ENCODE peak calls at places on chromosome 12, in eight cellular contexts. N is body of pancreas, G is right lobe of liver, Q is colonic mucosa, A is Peyer's patch, F is stomach, U is pancreas, P is small intestine. X is an unnamed sample.

GRCh38 chr12:39619316-39619659 is 315 bp downstream of the ABCD2 start:
- DNase-seq in N (no peak), G (no peak), Q (no peak), A (peak; percentile 52), F (no peak), U (no peak), P (no peak), X (no peak)

GRCh38 chr12:56155256-56155845 is 2.8 kb upstream of the MYL6 start:
- DNase-seq in N (no peak), G (peak; percentile 71), Q (no peak), A (no peak), F (no peak), U (no peak), P (peak; percentile 74), X (no peak)

GRCh38 chr12:22333186-22333745 is 1.2 kb downstream of the ST8SIA1 start:
- DNase-seq in N (no peak), G (no peak), Q (no peak), A (no peak), F (no peak), U (no peak), P (no peak), X (no peak)

GRCh38 chr12:121797937-121798801 is 4.7 kb upstream of the RHOF start:
- DNase-seq in N (peak; percentile 69), G (peak; percentile 94), Q (peak; percentile 94), A (no peak), F (peak; percentile 76), U (peak; percentile 68), P (peak; percentile 90), X (peak; percentile 83)

GRCh38 chr12:2754208-2754607 is 40.6 kb upstream of the FKBP4 start:
- DNase-seq in N (no peak), G (no peak), Q (no peak), A (no peak), F (no peak), U (no peak), P (no peak), X (no peak)

GRCh38 chr12:52197371-52198231 is 5.8 kb upstream of the KRT80 start:
- DNase-seq in N (peak; percentile 78), G (no peak), Q (no peak), A (no peak), F (peak; percentile 57), U (peak; percentile 78), P (no peak), X (peak; percentile 82)

GRCh38 chr12:112000806-112001205 is 12.2 kb downstream of the TMEM116 start:
- DNase-seq in N (no peak), G (no peak), Q (no peak), A (no peak), F (no peak), U (no peak), P (no peak), X (no peak)

GRCh38 chr12:47276253-47277070 is 196.7 kb upstream of the AMIGO2 start:
- DNase-seq in N (peak; percentile 42), G (no peak), Q (peak; percentile 76), A (peak; percentile 61), F (no peak), U (no peak), P (peak; percentile 90), X (no peak)

GRCh38 chr12:79886917-79887519 is 47.9 kb downstream of the PPP1R12A start:
- DNase-seq in N (no peak), G (no peak), Q (no peak), A (no peak), F (no peak), U (no peak), P (peak; percentile 63), X (no peak)

GRCh38 chr12:93624595-93625294 is 52.3 kb downstream of the SOCS2 start:
- DNase-seq in N (no peak), G (no peak), Q (no peak), A (no peak), F (no peak), U (no peak), P (no peak), X (no peak)

GRCh38 chr12:96396209-96396608 is 4.0 kb downstream of the CDK17 start:
- DNase-seq in N (no peak), G (no peak), Q (no peak), A (no peak), F (no peak), U (no peak), P (no peak), X (no peak)

GRCh38 chr12:29559194-29559593 is 61.7 kb upstream of the OVCH1 start:
- DNase-seq in N (no peak), G (no peak), Q (no peak), A (no peak), F (no peak), U (no peak), P (peak; percentile 65), X (no peak)

GRCh38 chr12:71846322-71846940 is 6.9 kb downstream of the TBC1D15 start:
- DNase-seq in N (no peak), G (no peak), Q (no peak), A (no peak), F (no peak), U (no peak), P (peak; percentile 65), X (no peak)

GRCh38 chr12:112198120-112198733 is 72.9 kb downstream of the TRAFD1 start:
- DNase-seq in N (peak; percentile 52), G (peak; percentile 71), Q (peak; percentile 48), A (peak; percentile 23), F (peak; percentile 46), U (no peak), P (peak; percentile 44), X (peak; percentile 70)

GRCh38 chr12:108989381-108989780 is 31.5 kb downstream of the SVOP start:
- DNase-seq in N (no peak), G (no peak), Q (no peak), A (no peak), F (no peak), U (no peak), P (no peak), X (no peak)

GRCh38 chr12:57096099-57096572 is 7.2 kb downstream of the NAB2 start:
- DNase-seq in N (no peak), G (peak; percentile 46), Q (no peak), A (no peak), F (no peak), U (no peak), P (peak; percentile 33), X (no peak)

GRCh38 chr12:75315518-75315917 is 14.6 kb downstream of the CAPS2 start:
- DNase-seq in N (no peak), G (no peak), Q (no peak), A (no peak), F (no peak), U (no peak), P (no peak), X (no peak)

GRCh38 chr12:102331419-102331818 is 133.8 kb upstream of the PMCH start:
- DNase-seq in N (no peak), G (no peak), Q (no peak), A (no peak), F (no peak), U (no peak), P (no peak), X (no peak)

GRCh38 chr12:18171571-18171970 is 81.6 kb upstream of the RERGL start:
- DNase-seq in N (no peak), G (no peak), Q (no peak), A (no peak), F (no peak), U (no peak), P (no peak), X (no peak)

GRCh38 chr12:69653703-69654102 is 43.0 kb upstream of the LRRC10 start:
- DNase-seq in N (no peak), G (no peak), Q (no peak), A (no peak), F (no peak), U (no peak), P (no peak), X (no peak)

GRCh38 chr12:110563702-110564470 is 19.2 kb downstream of the PPTC7 start:
- DNase-seq in N (no peak), G (no peak), Q (no peak), A (no peak), F (no peak), U (no peak), P (no peak), X (no peak)

GRCh38 chr12:40233741-40234367 is 9.1 kb downstream of the LRRK2 start:
- DNase-seq in N (no peak), G (no peak), Q (no peak), A (no peak), F (no peak), U (no peak), P (no peak), X (no peak)

GRCh38 chr12:84512751-84513150 is 399.8 kb downstream of the SLC6A15 start:
- DNase-seq in N (no peak), G (no peak), Q (no peak), A (no peak), F (no peak), U (no peak), P (no peak), X (no peak)

GRCh38 chr12:54411398-54412241 is 7.4 kb downstream of the ITGA5 start:
- DNase-seq in N (no peak), G (no peak), Q (no peak), A (no peak), F (peak; percentile 31), U (no peak), P (no peak), X (peak; percentile 95)

GRCh38 chr12:64675795-64676194 is 65.5 kb downstream of the RASSF3 start:
- DNase-seq in N (peak; percentile 71), G (no peak), Q (peak; percentile 53), A (no peak), F (peak; percentile 73), U (peak; percentile 76), P (peak; percentile 90), X (peak; percentile 85)
- H3K4me1 ChIP-seq in N (peaks cover 76% of the 10 kb centered on the region), G (no peaks in the 10 kb centered on the region), Q (peaks cover 48% of the 10 kb centered on the region), A (peaks cover 44% of the 10 kb centered on the region), F (peaks cover 64% of the 10 kb centered on the region), U (peaks cover 27% of the 10 kb centered on the region), P (peaks cover 20% of the 10 kb centered on the region), X (peaks cover 52% of the 10 kb centered on the region)

GRCh38 chr12:133063556-133063955 is 17.2 kb upstream of the ZNF140 start:
- DNase-seq in N (no peak), G (no peak), Q (no peak), A (no peak), F (no peak), U (no peak), P (no peak), X (no peak)
- H3K9me3 ChIP-seq in N (no peaks in the 10 kb centered on the region), G (peaks cover 11% of the 10 kb centered on the region), Q (peaks cover 20% of the 10 kb centered on the region), A (no peaks in the 10 kb centered on the region), F (peaks cover 100% of the 10 kb centered on the region), U (peaks cover 46% of the 10 kb centered on the region), P (peaks cover 5% of the 10 kb centered on the region), X (peaks cover 49% of the 10 kb centered on the region)

DNA sequence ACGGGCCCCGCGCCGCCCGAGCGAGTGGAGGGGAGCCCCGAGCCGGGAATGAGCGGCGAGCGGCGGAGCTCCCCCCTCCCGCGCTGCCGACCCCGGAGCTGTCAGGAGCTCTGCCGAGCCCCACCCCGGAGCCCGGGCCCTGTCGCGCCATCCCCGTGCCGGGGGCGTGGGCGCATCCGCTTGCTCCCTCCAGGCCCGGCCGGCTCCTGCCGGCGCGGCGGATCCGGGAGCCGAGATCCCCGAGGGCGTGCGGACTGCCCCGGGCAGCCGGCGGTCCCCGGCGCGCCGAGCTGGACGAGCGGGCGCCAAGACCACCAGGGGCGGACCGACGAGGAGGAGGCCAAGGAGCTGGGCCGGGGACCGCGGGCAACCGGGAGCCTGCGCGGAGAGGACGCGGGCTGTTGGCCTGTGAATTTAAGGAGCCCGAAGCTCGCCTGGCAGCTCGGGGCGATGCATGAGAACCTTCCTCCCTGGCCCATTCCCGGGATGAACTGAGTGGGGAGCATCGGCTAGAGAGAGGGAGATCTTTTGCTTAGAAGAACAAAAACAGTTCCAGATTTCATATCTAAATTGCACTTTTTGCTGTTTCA is 2.0 kb downstream of the PTHLH start:
- DNase-seq in N (no peak), G (no peak), Q (no peak), A (no peak), F (no peak), U (no peak), P (no peak), X (peak; percentile 25)
- H3K4me3 ChIP-seq in N (no peak overlapping the region), G (peak overlapping the region; percentile 3), Q (peak overlapping the region; percentile 39), A (peak overlapping the region; percentile 53), F (peak overlapping the region; percentile 67), U (peak overlapping the region; percentile 18), P (peak overlapping the region; percentile 55), X (no peak overlapping the region)

GRCh38 chr12:103844296-103844695 is 3.3 kb upstream of the NT5DC3 start:
- DNase-seq in N (no peak), G (no peak), Q (no peak), A (no peak), F (no peak), U (no peak), P (no peak), X (no peak)
- H3K4me1 ChIP-seq in N (peaks cover 21% of the 10 kb centered on the region), G (peaks cover 25% of the 10 kb centered on the region), Q (peaks cover 4% of the 10 kb centered on the region), A (no peaks in the 10 kb centered on the region), F (peaks cover 2% of the 10 kb centered on the region), U (peaks cover 4% of the 10 kb centered on the region), P (peaks cover 6% of the 10 kb centered on the region), X (peaks cover 9% of the 10 kb centered on the region)

X was measured in adrenal gland.